ENCODE peak calls at places on chromosomes 4 and X, in four cellular contexts. J is midbrain; G is NCI-H2081; M is stimulated activated CD4-positive, alpha-beta T cell treated with anti-CD3 and anti-CD28 coated beads, Interleukin-1b, Interleukin-23, amount 100 ng/mL, for 48 hours. E is an unnamed sample.

GRCh38 chr4:158161561-158162354 is 11.1 kb downstream of the GASK1B start:
- DNase-seq in J (no peak), G (no peak), M (no peak), E (no peak)

GRCh38 chr4:151012836-151013235 is 2.2 kb downstream of the LRBA start:
- DNase-seq in J (no peak), G (no peak), M (no peak), E (no peak)

GRCh38 chr4:10115271-10115656 is 1.3 kb downstream of the WDR1 start:
- DNase-seq in J (no peak), G (no peak), M (no peak), E (no peak)

GRCh38 chrX:105635794-105636193 is 186.5 kb upstream of the NRK start:
- DNase-seq in J (no peak), G (no peak), M (no peak), E (no peak)

GRCh38 chr4:147739239-147739823 is 7.4 kb downstream of the ARHGAP10 start:
- DNase-seq in J (no peak), G (no peak), M (no peak), E (no peak)

GRCh38 chr4:81466841-81467671 is 4.7 kb downstream of the RASGEF1B start:
- DNase-seq in J (peak), G (peak), M (peak), E (peak)

GRCh38 chr4:101711590-101712255 is 78.8 kb upstream of the BANK1 start:
- DNase-seq in J (no peak), G (peak), M (no peak), E (no peak)

GRCh38 chr4:86977621-86978184 is 42.9 kb downstream of the AFF1 start:
- DNase-seq in J (no peak), G (peak), M (peak), E (no peak)

GRCh38 chrX:106035064-106035463 is 3.5 kb downstream of the SERPINA7 start:
- DNase-seq in J (no peak), G (no peak), M (no peak), E (no peak)

GRCh38 chr4:78902313-78902712 is 36.9 kb downstream of the PAQR3 start:
- DNase-seq in J (no peak), G (no peak), M (no peak), E (no peak)

GRCh38 chr4:13694256-13694655 is 66.7 kb upstream of the BOD1L1 start:
- DNase-seq in J (no peak), G (no peak), M (no peak), E (no peak)

GRCh38 chr4:5751918-5752802 is 41.2 kb downstream of the EVC start:
- DNase-seq in J (no peak), G (no peak), M (no peak), E (no peak)

GRCh38 chr4:107719211-107719926 is 665 bp downstream of the PAPSS1 start:
- DNase-seq in J (peak), G (no peak), M (peak), E (peak)

GRCh38 chr4:85556293-85556692 is 81.3 kb downstream of the ARHGAP24 start:
- DNase-seq in J (no peak), G (no peak), M (no peak), E (no peak)

GRCh38 chr4:88010921-88011320 is 3.5 kb downstream of the PKD2 start:
- DNase-seq in J (no peak), G (no peak), M (no peak), E (no peak)

GRCh38 chr4:173169428-173170209 is 1.0 kb downstream of the GALNT7 start:
- DNase-seq in J (peak), G (peak), M (peak), E (peak)

GRCh38 chr4:90127706-90128345 is 632 bp downstream of the CCSER1 start:
- DNase-seq in J (no peak), G (peak), M (no peak), E (peak)

GRCh38 chr4:26452565-26453531 is 37.4 kb downstream of the CCKAR start:
- DNase-seq in J (no peak), G (peak), M (no peak), E (no peak)

GRCh38 chr4:14023901-14024300 is 396.4 kb upstream of the BOD1L1 start:
- DNase-seq in J (no peak), G (no peak), M (no peak), E (no peak)

GRCh38 chr4:76420901-76421581 is at the start of gene CCDC158:
- DNase-seq in J (no peak), G (no peak), M (no peak), E (peak)

GRCh38 chr4:173958445-173958844 is 325.0 kb downstream of the FBXO8 start:
- DNase-seq in J (no peak), G (no peak), M (no peak), E (no peak)

GRCh38 chr4:73978886-73979285 is 2.9 kb downstream of the PF4 start:
- DNase-seq in J (no peak), G (no peak), M (no peak), E (no peak)

GRCh38 chrX:69050051-69050785 is 115.0 kb downstream of the PJA1 start:
- DNase-seq in J (no peak), G (no peak), M (no peak), E (peak)

GRCh38 chrX:16491461-16491860 is 158.5 kb upstream of the S100G start:
- DNase-seq in J (no peak), G (no peak), M (no peak), E (no peak)

GRCh38 chr4:162959056-162959455 is 207.6 kb downstream of the NAF1 start:
- DNase-seq in J (no peak), G (peak), M (no peak), E (no peak)

GRCh38 chrX:40950546-40950945 is 134.7 kb upstream of the USP9X start:
- DNase-seq in J (no peak), G (no peak), M (no peak), E (no peak)

GRCh38 chr4:80172203-80172602 is 25.1 kb upstream of the PRDM8 start:
- DNase-seq in J (no peak), G (no peak), M (no peak), E (peak)

GRCh38 chr4:73967891-73968290 is 13.9 kb downstream of the PF4 start:
- DNase-seq in J (no peak), G (no peak), M (no peak), E (no peak)

GRCh38 chrX:47030339-47030738 is 47.9 kb upstream of the RGN start:
- DNase-seq in J (peak), G (peak), M (no peak), E (no peak)

GRCh38 chr4:59249110-59249509 is 1951.0 kb upstream of the ADGRL3 start:
- DNase-seq in J (no peak), G (no peak), M (no peak), E (no peak)

GRCh38 chr4:182179105-182179504 is 64.1 kb upstream of the TENM3 start:
- DNase-seq in J (no peak), G (peak), M (no peak), E (no peak)

GRCh38 chr4:23114538-23114937 is 421.8 kb downstream of the GBA3 start:
- DNase-seq in J (no peak), G (no peak), M (no peak), E (no peak)

GRCh38 chrX:128365523-128365922 is 313.3 kb upstream of the ACTRT1 start:
- DNase-seq in J (no peak), G (no peak), M (no peak), E (no peak)

GRCh38 chrX:65241059-65241721 is 264.9 kb upstream of the ZC4H2 start:
- DNase-seq in J (no peak), G (no peak), M (no peak), E (no peak)